ENCODE peak calls at places on chromosomes 12 and 14, in nine cellular contexts. L, R, P, F, J, D, U, Q and S are unnamed samples.

GRCh38 chr14:105536051-105536450 is 9.7 kb downstream of the TMEM121 start:
- DNase-seq in P (no peak), J (no peak), L (no peak), F (no peak), Q (no peak), U (no peak), R (no peak), D (no peak), S (no peak)

GRCh38 chr12:6465467-6466183 is 4.9 kb downstream of the VAMP1 start:
- DNase-seq in U (peak; percentile 84), J (peak; percentile 66), F (peak; percentile 48), P (peak; percentile 74), D (peak; percentile 54), Q (no peak), L (peak; percentile 57), R (no peak), S (peak; percentile 15)

GRCh38 chr12:22625671-22626251 is 790 bp downstream of the ETNK1 start:
- DNase-seq in R (no peak), L (peak; percentile 40), J (peak; percentile 23), F (peak; percentile 72), U (peak; percentile 81), D (no peak), P (peak; percentile 12), Q (peak; percentile 43), S (no peak)

GRCh38 chr14:64220056-64220455 is 74.1 kb downstream of the ESR2 start:
- DNase-seq in Q (no peak), L (no peak), U (peak; percentile 18), F (no peak), P (no peak), D (no peak), J (no peak), R (no peak), S (no peak)

GRCh38 chr12:71955946-71956345 is 17.3 kb downstream of the TPH2 start:
- DNase-seq in F (no peak), R (no peak), Q (no peak), L (no peak), D (no peak), U (peak; percentile 25), J (no peak), P (peak; percentile 28), S (no peak)

GRCh38 chr14:99383457-99384428 is 96.9 kb downstream of the SETD3 start:
- DNase-seq in P (no peak), D (no peak), R (no peak), L (no peak), F (no peak), U (no peak), Q (no peak), J (no peak), S (no peak)

GRCh38 chr14:29820785-29821184 is 106.9 kb downstream of the PRKD1 start:
- DNase-seq in U (no peak), Q (no peak), D (no peak), R (no peak), L (no peak), J (no peak), F (no peak), P (no peak), S (no peak)

GRCh38 chr12:34288963-34289345 is 266.7 kb downstream of the ALG10 start:
- DNase-seq in J (no peak), Q (no peak), L (no peak), F (no peak), U (no peak), R (peak; percentile 21), P (no peak), D (no peak), S (no peak)

GRCh38 chr12:14284189-14284722 is 81.2 kb upstream of the ATF7IP start:
- DNase-seq in U (peak; percentile 54), Q (peak; percentile 55), L (no peak), F (no peak), D (no peak), J (peak; percentile 75), P (no peak), R (no peak), S (no peak)

GRCh38 chr14:97539389-97539786 is 742.2 kb downstream of the VRK1 start:
- DNase-seq in P (no peak), R (no peak), L (no peak), J (no peak), U (no peak), F (no peak), Q (no peak), D (no peak), S (no peak)

GRCh38 chr14:65639216-65639615 is 226.7 kb downstream of the FUT8 start:
- DNase-seq in R (no peak), D (no peak), F (peak; percentile 3), J (no peak), U (no peak), P (no peak), Q (no peak), L (no peak), S (no peak)

GRCh38 chr12:109356586-109356985 is 8.9 kb downstream of the MYO1H start:
- DNase-seq in J (no peak), P (no peak), D (no peak), F (no peak), L (no peak), Q (no peak), U (no peak), R (no peak), S (no peak)

GRCh38 chr14:36271222-36271621 is 49.2 kb downstream of the MBIP start:
- DNase-seq in U (peak; percentile 8), P (no peak), R (no peak), F (no peak), L (no peak), Q (no peak), J (no peak), D (no peak), S (no peak)

GRCh38 chr14:24429395-24430142 is at the start of the genes CBLN3 and KHNYN:
- DNase-seq in F (peak; percentile 85), U (peak; percentile 92), J (peak; percentile 33), Q (peak; percentile 97), D (peak; percentile 84), L (peak; percentile 70), P (peak; percentile 95), R (peak; percentile 96), S (peak; percentile 67)

GRCh38 chr12:120055231-120055630 is 61.3 kb downstream of the RAB35 start:
- DNase-seq in L (no peak), P (no peak), J (no peak), U (no peak), D (no peak), R (no peak), Q (no peak), F (peak; percentile 83), S (no peak)